ENCODE peak calls at places on chromosome 1, in eight cellular contexts. O is AG10803, I is AG09319, U is mucosa of descending colon, V is left lung, N is activated B cell treated with CpG ODN at 0.5 μM for 24 hours, M is PC-3, J is heart left ventricle. D is an unnamed sample.

GRCh38 chr1:7888248-7889010 is 35.6 kb upstream of the UTS2 start:
- DNase-seq in M (peak), J (no peak), O (peak), U (no peak), N (no peak), V (no peak), I (no peak), D (peak)

GRCh38 chr1:213034713-213035112 is 16.3 kb upstream of the RPS6KC1 start:
- DNase-seq in J (no peak), I (no peak), M (no peak), V (no peak), N (no peak), O (no peak), U (no peak), D (no peak)

GRCh38 chr1:87292684-87293493 is 35.8 kb upstream of the LMO4 start:
- DNase-seq in U (no peak), J (no peak), V (no peak), O (peak), M (peak), I (peak), N (no peak), D (peak)

GRCh38 chr1:60963167-60963909 is 119.0 kb upstream of the NFIA start:
- DNase-seq in O (no peak), M (no peak), V (no peak), I (no peak), J (no peak), U (no peak), N (no peak), D (no peak)

GRCh38 chr1:16978589-16979474 is 1.6 kb downstream of the MFAP2 start:
- DNase-seq in O (peak), V (no peak), N (no peak), J (peak), U (no peak), I (peak), M (no peak), D (no peak)

GRCh38 chr1:12615916-12616708 is 1.9 kb downstream of the DHRS3 start:
- DNase-seq in M (peak), O (peak), J (peak), V (peak), N (no peak), U (peak), I (no peak), D (peak)

GRCh38 chr1:99965646-99966375 is 4.0 kb upstream of the SLC35A3 start:
- DNase-seq in O (no peak), N (no peak), V (no peak), M (peak), I (no peak), U (no peak), J (no peak), D (no peak)

GRCh38 chr1:69706473-69706872 is 138.8 kb downstream of the LRRC7 start:
- DNase-seq in I (no peak), U (no peak), N (no peak), V (no peak), O (no peak), M (no peak), J (no peak), D (no peak)

GRCh38 chr1:8201331-8201861 is 116.5 kb upstream of the SLC45A1 start:
- DNase-seq in U (no peak), J (no peak), N (no peak), M (no peak), V (no peak), O (no peak), I (no peak), D (peak)

GRCh38 chr1:8780405-8780804 is 37.0 kb downstream of the RERE start:
- DNase-seq in J (no peak), V (no peak), N (no peak), I (no peak), U (no peak), M (no peak), O (no peak), D (no peak)

GRCh38 chr1:198678301-198678836 is 39.5 kb downstream of the PTPRC start:
- DNase-seq in J (no peak), M (no peak), V (no peak), N (no peak), O (no peak), U (no peak), I (no peak), D (no peak)

GRCh38 chr1:245348626-245349025 is 193.8 kb downstream of the KIF26B start:
- DNase-seq in M (no peak), V (no peak), O (no peak), J (no peak), I (no peak), U (no peak), N (no peak), D (no peak)

GRCh38 chr1:156104065-156104810 is 10.3 kb upstream of the LMNA start:
- DNase-seq in N (peak), O (peak), M (peak), U (peak), J (peak), I (peak), V (peak), D (peak)

GRCh38 chr1:30411206-30411605 is 312.2 kb downstream of the MATN1 start:
- DNase-seq in I (no peak), V (no peak), N (no peak), U (no peak), J (no peak), O (no peak), M (no peak), D (no peak)

GRCh38 chr1:232629250-232630046 is 485 bp downstream of the SIPA1L2 start:
- DNase-seq in U (peak), V (peak), J (peak), M (peak), I (no peak), O (no peak), N (peak), D (peak)

GRCh38 chr1:32754282-32755097 is 51.9 kb upstream of the SYNC start:
- DNase-seq in U (no peak), V (peak), M (peak), N (no peak), I (no peak), O (no peak), J (no peak), D (no peak)

GRCh38 chr1:53265581-53265980 is 27.3 kb upstream of the MAGOH start:
- DNase-seq in O (no peak), U (no peak), J (no peak), M (peak), N (no peak), I (no peak), V (no peak), D (no peak)

GRCh38 chr1:41641483-41641829 is 157.0 kb upstream of the EDN2 start:
- DNase-seq in V (no peak), O (no peak), J (no peak), U (no peak), N (no peak), M (no peak), I (no peak), D (no peak)

GRCh38 chr1:157992031-157992568 is 1.3 kb upstream of the KIRREL1 start:
- DNase-seq in I (no peak), V (no peak), J (peak), N (peak), M (peak), O (peak), U (no peak), D (peak)

GRCh38 chr1:47507921-47508894 is 70.4 kb downstream of the FOXD2 start:
- DNase-seq in O (no peak), M (peak), U (peak), J (peak), I (no peak), N (no peak), V (peak), D (no peak)

GRCh38 chr1:106975944-106976343 is 80.5 kb upstream of the PRMT6 start:
- DNase-seq in I (no peak), N (no peak), M (peak), U (no peak), J (no peak), V (no peak), O (no peak), D (no peak)
- TF ChIP-seq CTCF in I (no peak), N (no peak), M (peak), U (no peak), J (no peak), V (no peak), O (peak), D (no peak)

DNA sequence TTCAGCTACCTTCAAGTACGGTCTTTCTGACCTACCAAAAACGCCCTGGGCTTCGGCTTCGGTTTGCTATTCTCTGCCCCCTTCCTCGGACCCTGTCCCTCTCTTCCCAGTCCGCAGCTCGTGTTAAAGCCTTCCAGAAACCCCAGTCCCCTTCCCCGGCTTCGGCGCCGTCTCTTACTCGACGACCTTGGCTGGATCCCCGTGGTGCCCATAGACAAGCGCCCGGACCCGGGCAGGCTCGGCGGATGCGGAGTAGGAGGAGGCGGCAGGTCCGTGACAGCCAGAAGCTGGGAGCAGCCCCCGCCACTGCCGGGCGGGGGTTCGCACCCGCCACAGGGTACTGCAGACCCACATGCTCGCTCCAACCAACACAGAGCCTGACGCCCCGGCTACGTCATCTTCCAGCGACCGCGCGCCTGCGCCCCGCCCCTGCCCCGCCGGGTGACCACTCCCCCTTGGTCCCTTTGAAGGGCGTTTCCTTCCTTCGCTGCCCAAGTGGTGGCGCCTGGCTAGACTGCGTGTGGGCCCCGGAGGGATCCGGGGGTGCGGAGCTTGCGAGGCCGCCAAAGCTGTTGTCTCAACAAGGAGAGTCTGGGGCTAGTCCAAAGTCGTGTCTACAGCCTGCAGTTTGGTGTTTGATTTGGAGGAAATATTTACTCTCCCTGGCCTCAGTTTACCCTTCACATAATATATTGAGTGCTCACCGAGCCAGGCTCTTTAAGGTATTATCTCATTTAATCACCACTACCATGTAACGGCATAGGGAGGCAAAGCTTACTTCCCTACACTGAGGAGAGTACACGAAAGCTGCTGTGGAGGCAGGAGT is at the start of gene MECR:
- DNase-seq in N (peak), O (peak), M (peak), I (peak), J (peak), U (peak), V (peak), D (peak)
- TF ChIP-seq CTCF in N (no peak), O (peak), M (peak), I (peak), J (peak), U (no peak), V (no peak), D (peak)

GRCh38 chr1:160750608-160751007 is 11.6 kb downstream of the SLAMF7 start:
- DNase-seq in O (no peak), J (no peak), U (no peak), N (no peak), M (no peak), V (no peak), I (no peak), D (no peak)

GRCh38 chr1:160746870-160747500 is 7.9 kb downstream of the SLAMF7 start:
- DNase-seq in I (no peak), V (no peak), J (no peak), N (no peak), M (peak), U (no peak), O (no peak), D (no peak)

GRCh38 chr1:160747717-160748116 is 8.7 kb downstream of the SLAMF7 start:
- DNase-seq in N (no peak), O (no peak), I (no peak), U (no peak), J (no peak), V (no peak), M (no peak), D (no peak)

GRCh38 chr1:160748877-160749269 is 9.8 kb downstream of the SLAMF7 start:
- DNase-seq in O (no peak), U (no peak), I (no peak), V (no peak), N (no peak), J (no peak), M (peak), D (peak)

GRCh38 chr1:160748182-160748876 is 9.3 kb downstream of the SLAMF7 start:
- DNase-seq in O (no peak), J (no peak), N (no peak), M (peak), V (no peak), U (no peak), I (no peak), D (peak)
- TF ChIP-seq CTCF in O (no peak), J (no peak), N (no peak), M (peak), V (no peak), U (no peak), I (no peak), D (peak)

GRCh38 chr1:3352084-3352951 is 102.1 kb upstream of the ARHGEF16 start:
- DNase-seq in V (no peak), O (peak), N (no peak), I (no peak), J (no peak), M (peak), U (no peak), D (no peak)
- TF ChIP-seq CTCF in V (no peak), O (no peak), N (no peak), I (no peak), J (no peak), M (no peak), U (no peak), D (no peak)